ENCODE peak calls at places on chromosomes 4 and X, in nine cellular contexts. C is NAMALWA; N is stimulated activated CD4-positive, alpha-beta T cell treated with anti-CD3 and anti-CD28 coated beads, Interleukin-4, amount 100 ng/mL, for 24 hours; O is activated CD4-positive, alpha-beta T cell treated with anti-CD3 and anti-CD28 coated beads for 24 hours; Y is choroid plexus epithelial cell; R is mesenchymal stem cell; G is ELR; T is left colon; F is GM04503. A is an unnamed sample.

GRCh38 chrX:118682258-118683014 is 45.0 kb upstream of the IL13RA1 start:
- DNase-seq in C (no peak), N (no peak), O (no peak), Y (no peak), R (no peak), G (no peak), T (no peak), F (no peak), A (no peak)

GRCh38 chr4:172168888-172169287 is 355.7 kb downstream of the GALNTL6 start:
- DNase-seq in C (no peak), N (no peak), O (no peak), Y (peak; percentile 11), R (peak; percentile 73), G (no peak), T (no peak), F (no peak), A (peak; percentile 1)

GRCh38 chrX:47112316-47112954 is 32.1 kb downstream of the NDUFB11 start:
- DNase-seq in C (no peak), N (no peak), O (no peak), Y (peak; percentile 12), R (no peak), G (no peak), T (no peak), F (no peak), A (no peak)

GRCh38 chr4:76744253-76744921 is 153.6 kb downstream of the SOWAHB start:
- DNase-seq in C (no peak), N (no peak), O (no peak), Y (peak; percentile 83), R (peak; percentile 65), G (peak; percentile 60), T (no peak), F (no peak), A (no peak)

GRCh38 chr4:87005690-87006461 is 71.1 kb downstream of the AFF1 start:
- DNase-seq in C (peak; percentile 69), N (peak; percentile 55), O (peak; percentile 20), Y (no peak), R (peak; percentile 59), G (no peak), T (no peak), F (no peak), A (no peak)

GRCh38 chr4:25814323-25814722 is 48.5 kb downstream of the SEL1L3 start:
- DNase-seq in C (no peak), N (no peak), O (no peak), Y (peak; percentile 45), R (no peak), G (peak; percentile 43), T (no peak), F (no peak), A (no peak)

GRCh38 chrX:155819966-155820491 is 61.1 kb upstream of the VAMP7 start:
- DNase-seq in C (peak; percentile 56), N (peak; percentile 39), O (peak; percentile 4), Y (peak; percentile 93), R (peak; percentile 85), G (peak; percentile 73), T (peak; percentile 50), F (peak; percentile 65), A (peak; percentile 53)

GRCh38 chr4:16439003-16439402 is 212.7 kb upstream of the TAPT1 start:
- DNase-seq in C (no peak), N (no peak), O (no peak), Y (no peak), R (no peak), G (peak; percentile 9), T (no peak), F (peak; percentile 30), A (no peak)

GRCh38 chr4:94577136-94577535 is 125.4 kb downstream of the PDLIM5 start:
- DNase-seq in C (no peak), N (no peak), O (no peak), Y (peak; percentile 89), R (peak; percentile 80), G (no peak), T (peak; percentile 33), F (peak; percentile 48), A (peak; percentile 39)

GRCh38 chrX:10314530-10315104 is 157.8 kb downstream of the CLCN4 start:
- DNase-seq in C (no peak), N (no peak), O (no peak), Y (no peak), R (no peak), G (no peak), T (no peak), F (no peak), A (no peak)

GRCh38 chrX:123085311-123085940 is 98.7 kb upstream of the GRIA3 start:
- DNase-seq in C (no peak), N (no peak), O (no peak), Y (peak; percentile 42), R (no peak), G (no peak), T (no peak), F (no peak), A (no peak)

GRCh38 chr4:11079171-11079570 is 349.5 kb downstream of the HS3ST1 start:
- DNase-seq in C (no peak), N (no peak), O (no peak), Y (no peak), R (no peak), G (no peak), T (no peak), F (no peak), A (peak; percentile 59)

GRCh38 chr4:124262211-124263179 is 450.0 kb downstream of the ANKRD50 start:
- DNase-seq in C (peak; percentile 75), N (peak; percentile 47), O (peak; percentile 22), Y (peak; percentile 95), R (peak; percentile 87), G (peak; percentile 77), T (peak; percentile 25), F (peak; percentile 27), A (peak; percentile 88)

GRCh38 chr4:42871685-42872271 is 20.7 kb upstream of the GRXCR1 start:
- DNase-seq in C (no peak), N (no peak), O (no peak), Y (no peak), R (no peak), G (no peak), T (no peak), F (no peak), A (no peak)

GRCh38 chr4:158282252-158282651 is 72.0 kb downstream of the TMEM144 start:
- DNase-seq in C (no peak), N (no peak), O (no peak), Y (peak; percentile 17), R (peak; percentile 18), G (peak; percentile 31), T (no peak), F (no peak), A (peak; percentile 22)

GRCh38 chr4:16125571-16126445 is 42.0 kb upstream of the PROM1 start:
- DNase-seq in C (no peak), N (no peak), O (no peak), Y (no peak), R (no peak), G (peak; percentile 2), T (no peak), F (peak; percentile 24), A (no peak)

GRCh38 chr4:174023641-174024040 is 259.8 kb downstream of the FBXO8 start:
- DNase-seq in C (no peak), N (no peak), O (no peak), Y (no peak), R (peak; percentile 54), G (peak; percentile 34), T (no peak), F (no peak), A (no peak)

GRCh38 chr4:40325406-40326019 is 9.6 kb upstream of the CHRNA9 start:
- DNase-seq in C (peak; percentile 90), N (peak; percentile 74), O (no peak), Y (peak; percentile 89), R (peak; percentile 78), G (peak; percentile 77), T (no peak), F (no peak), A (peak; percentile 66)

A was measured in fibroblast of the conjunctiva.